ENCODE peak calls at places on chromosome 17, in four cellular contexts. T, L, E and N are unnamed samples.

GRCh38 chr17:4335185-4335584 is 31.3 kb downstream of the UBE2G1 start:
- ATAC-seq in T (no peak), L (no peak), E (no peak), N (no peak)

GRCh38 chr17:2391597-2392251 is 9.1 kb downstream of the MNT start:
- ATAC-seq in T (no peak), L (no peak), E (no peak), N (no peak)

GRCh38 chr17:7987112-7987893 is 15.1 kb upstream of the GUCY2D start:
- ATAC-seq in T (no peak), L (no peak), E (no peak), N (no peak)

GRCh38 chr17:50865060-50865867 is 890 bp downstream of the TOB1 start:
- ATAC-seq in T (peak; percentile 7), L (peak; percentile 14), E (peak; percentile 17), N (peak; percentile 15)

GRCh38 chr17:19741832-19742457 is 6.2 kb downstream of the ALDH3A1 start:
- ATAC-seq in T (no peak), L (no peak), E (no peak), N (no peak)

GRCh38 chr17:44781553-44782348 is 23.0 kb downstream of the ADAM11 start:
- ATAC-seq in T (peak; percentile 31), L (peak; percentile 40), E (peak; percentile 22), N (peak; percentile 12)

GRCh38 chr17:66524848-66525247 is 222.4 kb downstream of the PRKCA start:
- ATAC-seq in T (no peak), L (no peak), E (no peak), N (no peak)

GRCh38 chr17:48611213-48611612 is 396 bp upstream of the HOXB7 start:
- ATAC-seq in T (peak; percentile 14), L (no peak), E (no peak), N (no peak)

GRCh38 chr17:33234233-33234632 is 58.9 kb downstream of the ASIC2 start:
- ATAC-seq in T (no peak), L (no peak), E (no peak), N (no peak)

GRCh38 chr17:21161498-21162393 is 35.0 kb downstream of the DHRS7B start:
- ATAC-seq in T (peak; percentile 78), L (peak; percentile 55), E (peak; percentile 59), N (no peak)

GRCh38 chr17:78387982-78388941 is 9.8 kb downstream of the PGS1 start:
- ATAC-seq in T (no peak), L (peak; percentile 67), E (peak; percentile 54), N (no peak)

GRCh38 chr17:57715981-57716380 is 29.1 kb downstream of the CCDC182 start:
- ATAC-seq in T (no peak), L (no peak), E (no peak), N (no peak)

GRCh38 chr17:45575126-45575885 is 84.8 kb upstream of the PLEKHM1 start:
- ATAC-seq in T (no peak), L (no peak), E (no peak), N (peak; percentile 30)

GRCh38 chr17:8922451-8922850 is 43.1 kb downstream of the PIK3R5 start:
- ATAC-seq in T (no peak), L (peak; percentile 89), E (peak; percentile 73), N (peak; percentile 33)

GRCh38 chr17:31564883-31565297 is 173.4 kb downstream of the RAB11FIP4 start:
- ATAC-seq in T (no peak), L (peak; percentile 40), E (no peak), N (no peak)

GRCh38 chr17:34989473-34989872 is 9.2 kb downstream of the LIG3 start:
- ATAC-seq in T (no peak), L (no peak), E (no peak), N (no peak)

GRCh38 chr17:67496286-67496685 is 119.2 kb downstream of the PITPNC1 start:
- ATAC-seq in T (no peak), L (no peak), E (no peak), N (no peak)

GRCh38 chr17:76700290-76700626 is 10.5 kb downstream of the MXRA7 start:
- ATAC-seq in T (peak; percentile 14), L (peak; percentile 26), E (peak; percentile 19), N (peak; percentile 51)

GRCh38 chr17:1206016-1206787 is 26.4 kb upstream of the ABR start:
- ATAC-seq in T (no peak), L (no peak), E (no peak), N (no peak)

GRCh38 chr17:29150191-29150590 is 30.0 kb downstream of the MYO18A start:
- ATAC-seq in T (no peak), L (no peak), E (no peak), N (peak; percentile 54)

GRCh38 chr17:75031972-75032895 is 14.5 kb downstream of the ATP5PD start:
- ATAC-seq in T (peak; percentile 11), L (peak; percentile 25), E (peak; percentile 7), N (peak; percentile 46)

GRCh38 chr17:29007456-29008455 is 1.9 kb upstream of the SEZ6 start:
- ATAC-seq in T (no peak), L (no peak), E (no peak), N (peak; percentile 73)

GRCh38 chr17:82175166-82175565 is 37.5 kb downstream of the CCDC57 start:
- ATAC-seq in T (no peak), L (no peak), E (no peak), N (no peak)

GRCh38 chr17:27339198-27339835 is 45.4 kb downstream of the WSB1 start:
- ATAC-seq in T (no peak), L (no peak), E (no peak), N (no peak)

GRCh38 chr17:700504-701094 is 14.0 kb downstream of the VPS53 start:
- ATAC-seq in T (peak; percentile 69), L (peak; percentile 33), E (no peak), N (peak; percentile 57)